ENCODE peak calls at places on chromosomes 6 and 20, in five cellular contexts. One of them, this sample, is unnamed.

GRCh38 chr6:122322824-122323223 is 76.6 kb upstream of the HSF2 start:
- DNase-seq in ovary: no peak
- DNase-seq in cardiac fibroblast: peak
- DNase-seq in NB4: peak
- DNase-seq in CD8-positive, alpha-beta T cell: no peak
- DNase-seq in this sample: no peak

GRCh38 chr6:160156842-160157241 is 35.2 kb downstream of the SLC22A1 start:
- DNase-seq in ovary: no peak
- DNase-seq in cardiac fibroblast: peak
- DNase-seq in NB4: no peak
- DNase-seq in CD8-positive, alpha-beta T cell: no peak
- DNase-seq in this sample: no peak

GRCh38 chr6:12318749-12319148 is 28.6 kb downstream of the EDN1 start:
- DNase-seq in ovary: no peak
- DNase-seq in cardiac fibroblast: no peak
- DNase-seq in NB4: no peak
- DNase-seq in CD8-positive, alpha-beta T cell: no peak
- DNase-seq in this sample: no peak

GRCh38 chr6:148112851-148113319 is 229.8 kb upstream of the SASH1 start:
- DNase-seq in ovary: no peak
- DNase-seq in cardiac fibroblast: no peak
- DNase-seq in NB4: peak
- DNase-seq in CD8-positive, alpha-beta T cell: no peak
- DNase-seq in this sample: no peak

GRCh38 chr20:35854697-35855434 is 83.1 kb downstream of the PHF20 start:
- DNase-seq in ovary: no peak
- DNase-seq in cardiac fibroblast: peak
- DNase-seq in NB4: no peak
- DNase-seq in CD8-positive, alpha-beta T cell: no peak
- DNase-seq in this sample: no peak

GRCh38 chr6:42935322-42935721 is 6.0 kb downstream of the CNPY3 start:
- DNase-seq in ovary: no peak
- DNase-seq in cardiac fibroblast: no peak
- DNase-seq in NB4: peak
- DNase-seq in CD8-positive, alpha-beta T cell: no peak
- DNase-seq in this sample: no peak

GRCh38 chr6:160360955-160361354 is 12.8 kb downstream of the SLC22A3 start:
- DNase-seq in ovary: no peak
- DNase-seq in cardiac fibroblast: no peak
- DNase-seq in NB4: no peak
- DNase-seq in CD8-positive, alpha-beta T cell: no peak
- DNase-seq in this sample: no peak

GRCh38 chr20:10609276-10609675 is 64.5 kb downstream of the JAG1 start:
- DNase-seq in ovary: peak
- DNase-seq in cardiac fibroblast: peak
- DNase-seq in NB4: no peak
- DNase-seq in CD8-positive, alpha-beta T cell: no peak
- DNase-seq in this sample: no peak

GRCh38 chr20:5000263-5001173 is 792 bp downstream of the SLC23A2 start:
- DNase-seq in ovary: peak
- DNase-seq in cardiac fibroblast: peak
- DNase-seq in NB4: peak
- DNase-seq in CD8-positive, alpha-beta T cell: peak
- DNase-seq in this sample: no peak

GRCh38 chr6:137223370-137224131 is 4.4 kb upstream of the IFNGR1 start:
- DNase-seq in ovary: no peak
- DNase-seq in cardiac fibroblast: peak
- DNase-seq in NB4: peak
- DNase-seq in CD8-positive, alpha-beta T cell: no peak
- DNase-seq in this sample: no peak

GRCh38 chr6:160030103-160030502 is 61.2 kb downstream of the IGF2R start:
- DNase-seq in ovary: peak
- DNase-seq in cardiac fibroblast: peak
- DNase-seq in NB4: no peak
- DNase-seq in CD8-positive, alpha-beta T cell: no peak
- DNase-seq in this sample: no peak

GRCh38 chr20:22744341-22745193 is 160.2 kb upstream of the FOXA2 start:
- DNase-seq in ovary: no peak
- DNase-seq in cardiac fibroblast: no peak
- DNase-seq in NB4: no peak
- DNase-seq in CD8-positive, alpha-beta T cell: no peak
- DNase-seq in this sample: no peak

GRCh38 chr6:40825085-40825484 is 213.9 kb downstream of the UNC5CL start:
- DNase-seq in ovary: no peak
- DNase-seq in cardiac fibroblast: no peak
- DNase-seq in NB4: no peak
- DNase-seq in CD8-positive, alpha-beta T cell: no peak
- DNase-seq in this sample: no peak

GRCh38 chr6:25755496-25755895 is 954 bp downstream of the SLC17A4 start:
- DNase-seq in ovary: no peak
- DNase-seq in cardiac fibroblast: no peak
- DNase-seq in NB4: no peak
- DNase-seq in CD8-positive, alpha-beta T cell: no peak
- DNase-seq in this sample: no peak

GRCh38 chr20:49889943-49890650 is 25.2 kb downstream of the SPATA2 start:
- DNase-seq in ovary: no peak
- DNase-seq in cardiac fibroblast: no peak
- DNase-seq in NB4: no peak
- DNase-seq in CD8-positive, alpha-beta T cell: no peak
- DNase-seq in this sample: no peak

GRCh38 chr6:147821266-147821665 is 312.8 kb downstream of the SAMD5 start:
- DNase-seq in ovary: no peak
- DNase-seq in cardiac fibroblast: no peak
- DNase-seq in NB4: no peak
- DNase-seq in CD8-positive, alpha-beta T cell: no peak
- DNase-seq in this sample: no peak

GRCh38 chr6:140043357-140043756 is 668.9 kb upstream of the CITED2 start:
- DNase-seq in ovary: no peak
- DNase-seq in cardiac fibroblast: peak
- DNase-seq in NB4: peak
- DNase-seq in CD8-positive, alpha-beta T cell: no peak
- DNase-seq in this sample: no peak

GRCh38 chr6:16684896-16685554 is 76.2 kb downstream of the ATXN1 start:
- DNase-seq in ovary: no peak
- DNase-seq in cardiac fibroblast: peak
- DNase-seq in NB4: peak
- DNase-seq in CD8-positive, alpha-beta T cell: peak
- DNase-seq in this sample: no peak

GRCh38 chr6:33199687-33200233 is 705 bp downstream of the RXRB start:
- DNase-seq in ovary: no peak
- DNase-seq in cardiac fibroblast: peak
- DNase-seq in NB4: peak
- DNase-seq in CD8-positive, alpha-beta T cell: peak
- DNase-seq in this sample: peak

GRCh38 chr6:111872521-111873177 is 603 bp downstream of the FYN start:
- DNase-seq in ovary: peak
- DNase-seq in cardiac fibroblast: peak
- DNase-seq in NB4: peak
- DNase-seq in CD8-positive, alpha-beta T cell: peak
- DNase-seq in this sample: no peak

GRCh38 chr6:148492654-148493290 is 150.1 kb downstream of the SASH1 start:
- DNase-seq in ovary: no peak
- DNase-seq in cardiac fibroblast: no peak
- DNase-seq in NB4: no peak
- DNase-seq in CD8-positive, alpha-beta T cell: no peak
- DNase-seq in this sample: no peak

GRCh38 chr20:37490670-37491350 is 30.2 kb upstream of the NNAT start:
- DNase-seq in ovary: no peak
- DNase-seq in cardiac fibroblast: no peak
- DNase-seq in NB4: no peak
- DNase-seq in CD8-positive, alpha-beta T cell: no peak
- DNase-seq in this sample: no peak

DNA sequence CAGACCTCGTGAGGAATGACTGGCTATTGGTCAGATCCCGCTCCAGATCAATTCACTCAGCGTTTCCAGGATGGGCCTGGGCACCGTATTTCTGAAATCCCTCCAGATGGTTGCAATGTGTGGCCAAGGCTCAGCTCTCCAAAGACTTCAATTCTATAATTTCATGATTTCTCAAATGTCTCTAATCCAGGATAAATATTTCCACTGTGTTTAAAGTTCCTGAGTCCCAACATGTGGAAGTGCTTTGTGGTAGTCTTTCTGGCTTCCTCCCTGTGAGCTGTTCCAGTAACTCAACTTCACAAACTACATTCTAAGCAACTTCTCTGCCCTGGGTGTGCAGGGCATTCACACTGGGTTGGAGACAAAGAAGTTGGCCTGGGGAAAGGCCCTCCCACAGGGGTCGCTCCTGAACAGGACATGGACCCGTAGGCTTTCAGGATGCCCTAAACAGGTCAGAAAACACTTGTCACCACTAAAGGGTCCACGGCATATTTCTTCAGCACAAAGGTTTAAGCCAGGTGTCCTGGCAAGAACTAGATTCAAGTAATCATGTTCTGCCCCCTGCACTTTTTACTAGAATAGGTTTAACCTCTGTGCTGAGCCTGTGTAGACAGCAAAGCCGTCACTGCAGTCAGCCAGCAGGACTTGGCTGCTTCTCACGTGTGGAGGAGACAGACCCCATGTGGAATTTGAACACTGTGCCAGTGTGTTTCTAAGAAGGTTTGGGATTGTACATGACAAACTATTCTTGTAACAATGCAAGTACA is 212.0 kb downstream of the WDR27 start:
- DNase-seq in ovary: no peak
- DNase-seq in cardiac fibroblast: no peak
- DNase-seq in NB4: no peak
- DNase-seq in CD8-positive, alpha-beta T cell: no peak
- DNase-seq in this sample: no peak
- TF ChIP-seq CTCF in ovary: no peak
- TF ChIP-seq CTCF in cardiac fibroblast: no peak
- TF ChIP-seq CTCF in NB4: no peak
- TF ChIP-seq CTCF in CD8-positive, alpha-beta T cell: no peak
- TF ChIP-seq CTCF in this sample: no peak

GRCh38 chr20:17722493-17723300 is 22.9 kb downstream of the BANF2 start:
- DNase-seq in ovary: no peak
- DNase-seq in cardiac fibroblast: no peak
- DNase-seq in NB4: no peak
- DNase-seq in CD8-positive, alpha-beta T cell: no peak
- DNase-seq in this sample: no peak

GRCh38 chr20:17720755-17721154 is 21.0 kb downstream of the BANF2 start:
- DNase-seq in ovary: no peak
- DNase-seq in cardiac fibroblast: no peak
- DNase-seq in NB4: no peak
- DNase-seq in CD8-positive, alpha-beta T cell: no peak
- DNase-seq in this sample: no peak

GRCh38 chr20:17723301-17723691 is 23.5 kb downstream of the BANF2 start:
- DNase-seq in ovary: no peak
- DNase-seq in cardiac fibroblast: no peak
- DNase-seq in NB4: no peak
- DNase-seq in CD8-positive, alpha-beta T cell: no peak
- DNase-seq in this sample: no peak

GRCh38 chr20:17725094-17725835 is 25.5 kb downstream of the BANF2 start:
- DNase-seq in ovary: no peak
- DNase-seq in cardiac fibroblast: no peak
- DNase-seq in NB4: no peak
- DNase-seq in CD8-positive, alpha-beta T cell: no peak
- DNase-seq in this sample: no peak

DNA sequence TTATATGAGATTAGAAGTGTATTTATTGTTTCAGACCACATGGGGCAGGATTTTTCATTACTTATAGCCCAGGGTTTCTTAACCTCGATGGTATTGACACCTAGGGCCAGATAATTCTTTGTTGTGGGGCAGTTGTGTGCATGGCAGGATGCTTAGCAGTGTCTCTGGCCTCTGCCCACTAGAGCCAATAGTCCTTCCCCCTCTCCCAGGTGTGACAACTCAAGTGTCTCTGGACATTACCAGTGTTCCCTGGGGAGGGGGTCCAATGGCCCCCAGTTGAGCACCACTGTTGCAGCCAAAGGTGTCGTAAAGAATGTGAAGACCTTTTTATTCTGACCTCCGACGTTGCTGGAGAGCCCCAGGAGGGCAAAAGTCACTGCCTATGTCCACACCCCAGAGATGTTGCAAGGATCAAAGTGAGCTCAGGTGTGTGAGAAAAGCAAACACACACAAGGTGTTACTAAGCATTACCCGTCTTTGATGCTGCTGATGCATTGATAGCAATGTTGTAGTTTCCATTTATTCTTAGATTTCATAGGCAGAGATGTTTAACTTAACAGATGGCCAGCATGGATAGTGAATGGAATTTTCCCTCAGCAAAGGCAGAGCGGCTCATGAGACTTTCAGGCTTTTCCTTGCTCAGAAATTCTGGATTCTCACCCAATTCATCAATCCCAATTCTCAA is 22.2 kb downstream of the BANF2 start:
- DNase-seq in ovary: no peak
- DNase-seq in cardiac fibroblast: peak
- DNase-seq in NB4: no peak
- DNase-seq in CD8-positive, alpha-beta T cell: no peak
- DNase-seq in this sample: no peak
- TF ChIP-seq CTCF in ovary: no peak
- TF ChIP-seq CTCF in cardiac fibroblast: no peak
- TF ChIP-seq CTCF in NB4: no peak
- TF ChIP-seq CTCF in CD8-positive, alpha-beta T cell: no peak
- TF ChIP-seq CTCF in this sample: no peak

GRCh38 chr6:133697666-133698065 is 191.2 kb upstream of the TCF21 start:
- DNase-seq in ovary: no peak
- DNase-seq in cardiac fibroblast: no peak
- DNase-seq in NB4: no peak
- DNase-seq in CD8-positive, alpha-beta T cell: no peak
- DNase-seq in this sample: no peak
- TF ChIP-seq CTCF in ovary: no peak
- TF ChIP-seq CTCF in cardiac fibroblast: no peak
- TF ChIP-seq CTCF in NB4: no peak
- TF ChIP-seq CTCF in CD8-positive, alpha-beta T cell: no peak
- TF ChIP-seq CTCF in this sample: no peak

GRCh38 chr6:107080036-107080435 is 35.3 kb downstream of the BEND3 start:
- DNase-seq in ovary: no peak
- DNase-seq in cardiac fibroblast: peak
- DNase-seq in NB4: peak
- DNase-seq in CD8-positive, alpha-beta T cell: no peak
- DNase-seq in this sample: no peak

GRCh38 chr6:107079429-107079828 is 35.9 kb downstream of the BEND3 start:
- DNase-seq in ovary: no peak
- DNase-seq in cardiac fibroblast: no peak
- DNase-seq in NB4: peak
- DNase-seq in CD8-positive, alpha-beta T cell: no peak
- DNase-seq in this sample: no peak

GRCh38 chr6:107082045-107082444 is 33.3 kb downstream of the BEND3 start:
- DNase-seq in ovary: no peak
- DNase-seq in cardiac fibroblast: no peak
- DNase-seq in NB4: no peak
- DNase-seq in CD8-positive, alpha-beta T cell: no peak
- DNase-seq in this sample: no peak

GRCh38 chr6:107075951-107076381 is 39.3 kb downstream of the BEND3 start:
- DNase-seq in ovary: no peak
- DNase-seq in cardiac fibroblast: peak
- DNase-seq in NB4: peak
- DNase-seq in CD8-positive, alpha-beta T cell: no peak
- DNase-seq in this sample: no peak

GRCh38 chr6:107077710-107078109 is 37.6 kb downstream of the BEND3 start:
- DNase-seq in ovary: no peak
- DNase-seq in cardiac fibroblast: no peak
- DNase-seq in NB4: no peak
- DNase-seq in CD8-positive, alpha-beta T cell: no peak
- DNase-seq in this sample: no peak
- TF ChIP-seq CTCF in ovary: no peak
- TF ChIP-seq CTCF in cardiac fibroblast: no peak
- TF ChIP-seq CTCF in NB4: no peak
- TF ChIP-seq CTCF in CD8-positive, alpha-beta T cell: no peak
- TF ChIP-seq CTCF in this sample: no peak

GRCh38 chr6:44097782-44098317 is 29.4 kb downstream of the MRPL14 start:
- DNase-seq in ovary: no peak
- DNase-seq in cardiac fibroblast: no peak
- DNase-seq in NB4: no peak
- DNase-seq in CD8-positive, alpha-beta T cell: no peak
- DNase-seq in this sample: no peak
- TF ChIP-seq CTCF in ovary: no peak
- TF ChIP-seq CTCF in cardiac fibroblast: no peak
- TF ChIP-seq CTCF in NB4: no peak
- TF ChIP-seq CTCF in CD8-positive, alpha-beta T cell: no peak
- TF ChIP-seq CTCF in this sample: no peak

This sample was measured in D721Med.